ENCODE peak calls at places on chromosomes 1 and 21, in ten cellular contexts. One of them, this sample, is unnamed.

GRCh38 chr1:112508242-112509004 is at the start of gene WNT2B:
- DNase-seq in HEK293T: peak; percentile 67
- DNase-seq in activated CD4-positive, alpha-beta T cell treated with anti-CD3 and anti-CD28 coated beads for 48 hours: peak; percentile 68
- DNase-seq in SW 1271: no peak
- DNase-seq in NCI-H1048: no peak
- DNase-seq in stimulated activated CD4-positive, alpha-beta T cell treated with anti-CD3 and anti-CD28 coated beads, Interleukin-15, amount 100 ng/mL, for 1 hour: no peak
- DNase-seq in caudate nucleus: no peak
- DNase-seq in cardiac fibroblast: no peak
- DNase-seq in stimulated activated effector memory CD8-positive, alpha-beta T cell treated with anti-CD3 and anti-CD28 coated beads, Interleukin-12 subunit alpha, Interleukin-12 subunit beta, amount 100 ng/mL, for 72 hours: peak; percentile 72
- DNase-seq in COR-L47: peak; percentile 3
- DNase-seq in this sample: no peak

GRCh38 chr21:27818847-27819246 is 852.0 kb upstream of the ADAMTS5 start:
- DNase-seq in HEK293T: no peak
- DNase-seq in activated CD4-positive, alpha-beta T cell treated with anti-CD3 and anti-CD28 coated beads for 48 hours: no peak
- DNase-seq in SW 1271: no peak
- DNase-seq in NCI-H1048: no peak
- DNase-seq in stimulated activated CD4-positive, alpha-beta T cell treated with anti-CD3 and anti-CD28 coated beads, Interleukin-15, amount 100 ng/mL, for 1 hour: no peak
- DNase-seq in caudate nucleus: no peak
- DNase-seq in cardiac fibroblast: peak; percentile 41
- DNase-seq in stimulated activated effector memory CD8-positive, alpha-beta T cell treated with anti-CD3 and anti-CD28 coated beads, Interleukin-12 subunit alpha, Interleukin-12 subunit beta, amount 100 ng/mL, for 72 hours: no peak
- DNase-seq in COR-L47: no peak
- DNase-seq in this sample: no peak

GRCh38 chr1:91724231-91724630 is 161.7 kb downstream of the TGFBR3 start:
- DNase-seq in HEK293T: no peak
- DNase-seq in activated CD4-positive, alpha-beta T cell treated with anti-CD3 and anti-CD28 coated beads for 48 hours: no peak
- DNase-seq in SW 1271: no peak
- DNase-seq in NCI-H1048: no peak
- DNase-seq in stimulated activated CD4-positive, alpha-beta T cell treated with anti-CD3 and anti-CD28 coated beads, Interleukin-15, amount 100 ng/mL, for 1 hour: no peak
- DNase-seq in caudate nucleus: no peak
- DNase-seq in cardiac fibroblast: no peak
- DNase-seq in stimulated activated effector memory CD8-positive, alpha-beta T cell treated with anti-CD3 and anti-CD28 coated beads, Interleukin-12 subunit alpha, Interleukin-12 subunit beta, amount 100 ng/mL, for 72 hours: no peak
- DNase-seq in COR-L47: no peak
- DNase-seq in this sample: no peak

GRCh38 chr1:108050134-108050533 is 85.2 kb upstream of the VAV3 start:
- DNase-seq in HEK293T: no peak
- DNase-seq in activated CD4-positive, alpha-beta T cell treated with anti-CD3 and anti-CD28 coated beads for 48 hours: no peak
- DNase-seq in SW 1271: no peak
- DNase-seq in NCI-H1048: no peak
- DNase-seq in stimulated activated CD4-positive, alpha-beta T cell treated with anti-CD3 and anti-CD28 coated beads, Interleukin-15, amount 100 ng/mL, for 1 hour: no peak
- DNase-seq in caudate nucleus: no peak
- DNase-seq in cardiac fibroblast: peak; percentile 11
- DNase-seq in stimulated activated effector memory CD8-positive, alpha-beta T cell treated with anti-CD3 and anti-CD28 coated beads, Interleukin-12 subunit alpha, Interleukin-12 subunit beta, amount 100 ng/mL, for 72 hours: no peak
- DNase-seq in COR-L47: no peak
- DNase-seq in this sample: no peak

GRCh38 chr1:154972213-154972516 is 1.6 kb upstream of the SHC1 start:
- DNase-seq in HEK293T: no peak
- DNase-seq in activated CD4-positive, alpha-beta T cell treated with anti-CD3 and anti-CD28 coated beads for 48 hours: no peak
- DNase-seq in SW 1271: no peak
- DNase-seq in NCI-H1048: no peak
- DNase-seq in stimulated activated CD4-positive, alpha-beta T cell treated with anti-CD3 and anti-CD28 coated beads, Interleukin-15, amount 100 ng/mL, for 1 hour: no peak
- DNase-seq in caudate nucleus: no peak
- DNase-seq in cardiac fibroblast: no peak
- DNase-seq in stimulated activated effector memory CD8-positive, alpha-beta T cell treated with anti-CD3 and anti-CD28 coated beads, Interleukin-12 subunit alpha, Interleukin-12 subunit beta, amount 100 ng/mL, for 72 hours: no peak
- DNase-seq in COR-L47: no peak
- DNase-seq in this sample: no peak

GRCh38 chr1:20358761-20359263 is 68.1 kb downstream of the VWA5B1 start:
- DNase-seq in HEK293T: peak; percentile 26
- DNase-seq in activated CD4-positive, alpha-beta T cell treated with anti-CD3 and anti-CD28 coated beads for 48 hours: no peak
- DNase-seq in SW 1271: no peak
- DNase-seq in NCI-H1048: no peak
- DNase-seq in stimulated activated CD4-positive, alpha-beta T cell treated with anti-CD3 and anti-CD28 coated beads, Interleukin-15, amount 100 ng/mL, for 1 hour: no peak
- DNase-seq in caudate nucleus: no peak
- DNase-seq in cardiac fibroblast: peak; percentile 57
- DNase-seq in stimulated activated effector memory CD8-positive, alpha-beta T cell treated with anti-CD3 and anti-CD28 coated beads, Interleukin-12 subunit alpha, Interleukin-12 subunit beta, amount 100 ng/mL, for 72 hours: no peak
- DNase-seq in COR-L47: peak; percentile 60
- DNase-seq in this sample: no peak

GRCh38 chr1:77039739-77040138 is 172.5 kb downstream of the ST6GALNAC5 start:
- DNase-seq in HEK293T: no peak
- DNase-seq in activated CD4-positive, alpha-beta T cell treated with anti-CD3 and anti-CD28 coated beads for 48 hours: no peak
- DNase-seq in SW 1271: peak; percentile 13
- DNase-seq in NCI-H1048: no peak
- DNase-seq in stimulated activated CD4-positive, alpha-beta T cell treated with anti-CD3 and anti-CD28 coated beads, Interleukin-15, amount 100 ng/mL, for 1 hour: no peak
- DNase-seq in caudate nucleus: no peak
- DNase-seq in cardiac fibroblast: peak; percentile 80
- DNase-seq in stimulated activated effector memory CD8-positive, alpha-beta T cell treated with anti-CD3 and anti-CD28 coated beads, Interleukin-12 subunit alpha, Interleukin-12 subunit beta, amount 100 ng/mL, for 72 hours: no peak
- DNase-seq in COR-L47: no peak
- DNase-seq in this sample: peak; percentile 61

GRCh38 chr1:167629681-167630567 is at the start of gene RCSD1:
- DNase-seq in HEK293T: no peak
- DNase-seq in activated CD4-positive, alpha-beta T cell treated with anti-CD3 and anti-CD28 coated beads for 48 hours: peak; percentile 81
- DNase-seq in SW 1271: no peak
- DNase-seq in NCI-H1048: no peak
- DNase-seq in stimulated activated CD4-positive, alpha-beta T cell treated with anti-CD3 and anti-CD28 coated beads, Interleukin-15, amount 100 ng/mL, for 1 hour: no peak
- DNase-seq in caudate nucleus: no peak
- DNase-seq in cardiac fibroblast: peak; percentile 15
- DNase-seq in stimulated activated effector memory CD8-positive, alpha-beta T cell treated with anti-CD3 and anti-CD28 coated beads, Interleukin-12 subunit alpha, Interleukin-12 subunit beta, amount 100 ng/mL, for 72 hours: peak; percentile 82
- DNase-seq in COR-L47: no peak
- DNase-seq in this sample: no peak

GRCh38 chr1:24373044-24373443 is 40.5 kb downstream of the STPG1 start:
- DNase-seq in HEK293T: no peak
- DNase-seq in activated CD4-positive, alpha-beta T cell treated with anti-CD3 and anti-CD28 coated beads for 48 hours: no peak
- DNase-seq in SW 1271: no peak
- DNase-seq in NCI-H1048: no peak
- DNase-seq in stimulated activated CD4-positive, alpha-beta T cell treated with anti-CD3 and anti-CD28 coated beads, Interleukin-15, amount 100 ng/mL, for 1 hour: no peak
- DNase-seq in caudate nucleus: no peak
- DNase-seq in cardiac fibroblast: no peak
- DNase-seq in stimulated activated effector memory CD8-positive, alpha-beta T cell treated with anti-CD3 and anti-CD28 coated beads, Interleukin-12 subunit alpha, Interleukin-12 subunit beta, amount 100 ng/mL, for 72 hours: no peak
- DNase-seq in COR-L47: no peak
- DNase-seq in this sample: no peak

GRCh38 chr1:154716012-154716411 is 108.0 kb upstream of the ADAR start:
- DNase-seq in HEK293T: no peak
- DNase-seq in activated CD4-positive, alpha-beta T cell treated with anti-CD3 and anti-CD28 coated beads for 48 hours: no peak
- DNase-seq in SW 1271: no peak
- DNase-seq in NCI-H1048: no peak
- DNase-seq in stimulated activated CD4-positive, alpha-beta T cell treated with anti-CD3 and anti-CD28 coated beads, Interleukin-15, amount 100 ng/mL, for 1 hour: no peak
- DNase-seq in caudate nucleus: no peak
- DNase-seq in cardiac fibroblast: no peak
- DNase-seq in stimulated activated effector memory CD8-positive, alpha-beta T cell treated with anti-CD3 and anti-CD28 coated beads, Interleukin-12 subunit alpha, Interleukin-12 subunit beta, amount 100 ng/mL, for 72 hours: no peak
- DNase-seq in COR-L47: no peak
- DNase-seq in this sample: no peak

This sample was measured in NCI-H460.